ENCODE peak calls at places on chromosome 6, in five cellular contexts. Q is lung, L is cardiac muscle cell, Y is HCT116, X is pancreas. W is an unnamed sample. For H3K4me1, the result is how much of the 10 kb centered on the place peaks cover.

GRCh38 chr6:3451498-3451897 is 5.4 kb downstream of the SLC22A23 start:
- DNase-seq in Q (no peak), L (no peak), Y (no peak), X (no peak), W (no peak)

GRCh38 chr6:20686142-20686541 is 151.9 kb downstream of the CDKAL1 start:
- DNase-seq in Q (no peak), L (no peak), Y (no peak), X (no peak), W (peak)

GRCh38 chr6:144390886-144391285 is 105.8 kb downstream of the UTRN start:
- DNase-seq in Q (no peak), L (no peak), Y (no peak), X (no peak), W (no peak)

GRCh38 chr6:31663961-31664789 is 622 bp downstream of the GPANK1 start:
- DNase-seq in Q (no peak), L (peak), Y (no peak), X (no peak), W (no peak)

GRCh38 chr6:153677522-153677921 is 361.5 kb upstream of the OPRM1 start:
- DNase-seq in Q (no peak), L (no peak), Y (no peak), X (no peak), W (no peak)

GRCh38 chr6:35602133-35602946 is 86.4 kb downstream of the FKBP5 start:
- DNase-seq in Q (no peak), L (peak), Y (no peak), X (no peak), W (no peak)

GRCh38 chr6:63716169-63716568 is 80.6 kb downstream of the PHF3 start:
- DNase-seq in Q (no peak), L (no peak), Y (no peak), X (no peak), W (no peak)

GRCh38 chr6:35605600-35605999 is 83.1 kb downstream of the FKBP5 start:
- DNase-seq in Q (no peak), L (no peak), Y (no peak), X (no peak), W (no peak)

GRCh38 chr6:146336200-146336599 is 207.4 kb upstream of the RAB32 start:
- DNase-seq in Q (no peak), L (peak), Y (no peak), X (no peak), W (no peak)

GRCh38 chr6:125220712-125221111 is 67.1 kb downstream of the TPD52L1 start:
- DNase-seq in Q (no peak), L (peak), Y (no peak), X (no peak), W (no peak)

GRCh38 chr6:68718379-68719073 is 83.4 kb downstream of the ADGRB3 start:
- DNase-seq in Q (no peak), L (peak), Y (no peak), X (no peak), W (no peak)

GRCh38 chr6:84618836-84619235 is 145.6 kb downstream of the TBX18 start:
- DNase-seq in Q (no peak), L (peak), Y (no peak), X (no peak), W (no peak)

GRCh38 chr6:128519132-128519930 is 1.1 kb downstream of the PTPRK start:
- DNase-seq in Q (peak), L (peak), Y (no peak), X (peak), W (peak)

GRCh38 chr6:111788779-111789276 is 84.4 kb downstream of the FYN start:
- DNase-seq in Q (no peak), L (no peak), Y (no peak), X (no peak), W (no peak)

GRCh38 chr6:157203312-157203744 is 120.0 kb downstream of the TMEM242 start:
- DNase-seq in Q (no peak), L (no peak), Y (no peak), X (no peak), W (no peak)

GRCh38 chr6:811806-812205 is 118.9 kb upstream of the EXOC2 start:
- DNase-seq in Q (no peak), L (no peak), Y (no peak), X (no peak), W (no peak)

GRCh38 chr6:105136433-105137350 is 43.1 kb downstream of the POPDC3 start:
- DNase-seq in Q (peak), L (peak), Y (no peak), X (peak), W (peak)

GRCh38 chr6:113595921-113596376 is 261.2 kb upstream of the MARCKS start:
- DNase-seq in Q (no peak), L (peak), Y (no peak), X (no peak), W (no peak)

GRCh38 chr6:156731436-156731835 is 45.7 kb upstream of the ARID1B start:
- DNase-seq in Q (no peak), L (peak), Y (peak), X (no peak), W (no peak)

GRCh38 chr6:21325201-21325856 is 268.2 kb upstream of the SOX4 start:
- DNase-seq in Q (no peak), L (no peak), Y (no peak), X (no peak), W (no peak)

GRCh38 chr6:167302796-167303195 is 11.7 kb downstream of the UNC93A start:
- DNase-seq in Q (no peak), L (no peak), Y (no peak), X (no peak), W (no peak)

GRCh38 chr6:37222992-37223391 is 34.6 kb upstream of the TBC1D22B start:
- DNase-seq in Q (no peak), L (no peak), Y (no peak), X (no peak), W (no peak)

GRCh38 chr6:116530436-116530835 is 15.0 kb downstream of the TRAPPC3L start:
- DNase-seq in Q (no peak), L (no peak), Y (no peak), X (no peak), W (no peak)

GRCh38 chr6:111092006-111092405 is 4.7 kb downstream of the SLC16A10 start:
- DNase-seq in Q (no peak), L (no peak), Y (no peak), X (no peak), W (no peak)

GRCh38 chr6:44022296-44022661 is 105.0 kb downstream of the MRPL14 start:
- DNase-seq in Q (no peak), L (no peak), Y (no peak), X (peak), W (no peak)

GRCh38 chr6:27224729-27225128 is 22.8 kb upstream of the PRSS16 start:
- DNase-seq in Q (no peak), L (no peak), Y (no peak), X (no peak), W (no peak)

GRCh38 chr6:141484726-141485125 is 648.0 kb upstream of the GJE1 start:
- DNase-seq in Q (no peak), L (peak), Y (no peak), X (no peak), W (no peak)

DNA sequence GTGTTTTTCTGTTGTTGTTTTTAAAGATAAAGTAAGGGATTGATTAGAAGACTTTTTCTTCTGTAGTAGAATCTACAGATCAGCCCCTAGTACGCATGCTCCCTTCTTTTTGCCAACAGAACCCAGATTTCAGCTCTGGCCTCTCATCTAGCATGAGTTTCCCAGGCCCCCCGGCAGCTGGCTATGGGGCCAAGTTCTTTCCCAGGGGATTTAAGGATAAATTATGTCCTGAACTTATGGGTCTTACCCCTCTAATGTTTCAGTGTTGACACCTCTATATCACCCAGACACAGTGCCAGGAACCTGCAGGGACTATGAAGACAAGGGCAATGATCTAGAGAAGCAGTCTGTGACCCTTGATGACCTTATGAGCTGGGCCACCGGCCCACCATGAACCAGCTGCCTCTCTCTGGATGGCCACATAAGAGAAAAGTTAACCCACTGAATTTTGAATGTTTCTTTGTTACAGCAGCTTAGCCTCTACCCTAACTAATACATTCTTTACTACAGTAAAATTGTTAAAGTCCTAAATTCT is 150.5 kb downstream of the UNC5CL start:
- DNase-seq in Q (no peak), L (no peak), Y (no peak), X (no peak), W (no peak)
- H3K4me1 ChIP-seq in Q (under half), L (under half), Y (under half), X (under half), W (under half)

DNA sequence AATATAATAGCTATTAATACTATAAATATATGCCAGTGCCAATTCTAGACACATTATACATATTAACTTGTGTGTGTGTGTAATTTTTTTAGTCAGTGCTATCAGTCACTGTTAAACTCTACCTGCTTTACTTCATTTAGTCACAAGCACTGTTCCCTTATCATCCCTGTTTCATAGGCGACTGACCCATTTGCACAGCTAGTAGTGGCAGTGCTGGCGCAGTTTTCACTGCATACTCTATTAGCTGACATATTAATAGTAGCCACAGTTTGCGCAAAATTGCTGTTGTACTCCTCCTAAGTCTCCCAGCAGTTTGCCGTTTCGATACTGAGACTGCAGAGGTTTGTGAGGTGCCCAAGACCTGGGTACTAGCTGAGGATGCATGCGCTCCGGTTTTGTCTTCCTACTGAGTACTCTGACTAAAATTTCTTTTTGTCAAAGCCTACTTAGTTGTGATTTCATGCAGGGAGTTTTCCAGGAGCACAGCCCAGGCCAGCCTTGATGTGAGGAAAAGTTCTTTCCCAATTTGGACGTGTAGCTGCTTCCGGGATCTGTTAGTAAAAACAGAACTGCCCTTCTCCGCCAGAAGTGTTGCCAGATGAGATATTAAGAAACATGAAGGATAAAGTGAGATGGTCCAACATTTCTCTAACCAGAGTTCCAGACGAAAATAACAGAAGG is 5.6 kb downstream of the BAG2 start:
- DNase-seq in Q (no peak), L (peak), Y (no peak), X (no peak), W (no peak)
- H3K4me3 ChIP-seq in Q (no peak), L (no peak), Y (no peak), X (no peak), W (no peak)

DNA sequence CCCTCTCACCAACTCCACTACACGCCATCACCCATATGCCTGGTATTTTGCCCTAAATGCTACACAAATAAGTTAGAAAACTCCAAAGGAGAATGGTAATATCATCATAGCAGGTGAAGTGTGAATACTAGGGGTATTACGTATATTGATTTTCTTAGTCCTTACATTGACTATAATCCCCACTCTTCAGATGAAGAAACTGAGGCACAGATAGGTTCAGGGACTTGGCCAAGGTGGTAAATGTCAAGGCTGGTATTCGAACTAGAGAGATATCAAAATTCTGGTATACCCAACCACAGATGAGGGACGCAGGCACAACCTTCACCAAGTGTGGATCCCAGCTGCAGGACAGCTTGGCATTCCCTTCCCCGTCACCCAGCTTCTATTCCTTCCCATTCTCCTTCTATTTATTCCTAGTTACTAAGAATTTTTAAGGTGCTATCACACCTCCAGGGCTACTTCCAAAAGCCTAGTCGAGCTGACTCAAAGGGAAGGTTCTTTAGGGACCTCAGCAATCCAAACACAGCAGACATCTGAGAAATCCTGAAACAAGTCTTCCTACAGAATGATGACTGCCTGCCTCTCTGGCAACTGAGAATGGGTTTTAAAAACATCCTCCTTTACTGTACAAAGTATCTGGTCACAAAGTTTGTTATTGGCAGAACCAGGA is 32.6 kb downstream of the ATXN1 start:
- DNase-seq in Q (no peak), L (no peak), Y (no peak), X (no peak), W (no peak)
- H3K4me1 ChIP-seq in Q (under half), L (under half), Y (half or more), X (under half), W (under half)

GRCh38 chr6:85680388-85680787 is 37.7 kb upstream of the SYNCRIP start:
- DNase-seq in Q (no peak), L (no peak), Y (no peak), X (no peak), W (no peak)

GRCh38 chr6:85690071-85690470 is 47.4 kb upstream of the SYNCRIP start:
- DNase-seq in Q (no peak), L (no peak), Y (no peak), X (no peak), W (no peak)

GRCh38 chr6:85684809-85685171 is 42.1 kb upstream of the SYNCRIP start:
- DNase-seq in Q (no peak), L (no peak), Y (no peak), X (no peak), W (no peak)

GRCh38 chr6:85684125-85684808 is 41.6 kb upstream of the SYNCRIP start:
- DNase-seq in Q (no peak), L (no peak), Y (no peak), X (no peak), W (no peak)

DNA sequence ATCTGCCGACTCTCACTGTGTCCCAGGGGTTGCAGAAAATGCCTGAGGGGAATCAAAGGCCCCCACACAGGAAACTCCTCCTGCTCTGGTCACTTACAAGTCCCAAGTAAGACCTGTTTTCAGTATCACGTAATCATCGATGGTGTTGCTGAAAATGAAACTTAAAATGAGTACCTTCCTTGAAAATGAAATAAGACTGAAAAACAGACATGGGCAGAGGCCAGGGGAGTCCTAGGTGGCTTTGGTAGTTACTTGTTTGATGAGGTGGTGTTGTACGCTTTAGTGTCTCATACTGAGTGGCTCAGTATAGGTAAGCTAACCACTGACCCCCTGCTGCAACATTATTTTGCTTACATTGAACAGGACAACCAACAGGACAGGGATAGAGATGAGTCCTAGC is 43.0 kb upstream of the SYNCRIP start:
- DNase-seq in Q (no peak), L (no peak), Y (no peak), X (no peak), W (no peak)
- H3K4me3 ChIP-seq in Q (no peak), L (no peak), Y (no peak), X (no peak), W (no peak)

GRCh38 chr6:5749016-5749665 is 257.6 kb downstream of the NRN1 start:
- DNase-seq in Q (no peak), L (no peak), Y (no peak), X (no peak), W (no peak)
- H3K4me1 ChIP-seq in Q (under half), L (under half), Y (under half), X (under half), W (under half)

GRCh38 chr6:100730581-100730980 is 150.5 kb downstream of the ASCC3 start:
- DNase-seq in Q (no peak), L (no peak), Y (no peak), X (no peak), W (no peak)

GRCh38 chr6:100724696-100725095 is 156.4 kb downstream of the ASCC3 start:
- DNase-seq in Q (no peak), L (peak), Y (no peak), X (no peak), W (no peak)

GRCh38 chr6:100730001-100730400 is 151.1 kb downstream of the ASCC3 start:
- DNase-seq in Q (no peak), L (no peak), Y (no peak), X (no peak), W (no peak)

GRCh38 chr6:100724222-100724621 is 156.9 kb downstream of the ASCC3 start:
- DNase-seq in Q (no peak), L (peak), Y (no peak), X (no peak), W (no peak)

DNA sequence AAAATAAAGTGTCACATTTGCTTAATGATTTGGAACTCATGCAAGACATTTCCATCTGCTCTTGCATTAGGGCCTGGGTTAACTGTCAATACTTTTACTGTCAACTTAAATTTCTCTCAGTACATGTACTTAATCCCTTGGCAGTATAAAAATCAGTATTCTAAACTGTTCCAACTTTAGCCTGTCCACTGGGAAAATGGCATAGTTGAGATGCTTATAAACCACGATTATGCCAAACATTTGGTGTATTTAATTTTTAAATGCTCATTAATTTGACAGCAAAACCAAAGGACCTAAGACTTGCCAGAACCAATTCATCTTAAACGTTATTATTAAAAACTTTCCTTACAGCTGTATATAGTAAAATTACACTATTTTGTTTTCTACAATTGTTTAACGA is 154.4 kb downstream of the ASCC3 start:
- DNase-seq in Q (no peak), L (peak), Y (no peak), X (no peak), W (no peak)
- H3K4me3 ChIP-seq in Q (no peak), L (no peak), Y (no peak), X (no peak), W (no peak)

GRCh38 chr6:150256618-150257272 is 112.1 kb upstream of the IYD start:
- DNase-seq in Q (no peak), L (peak), Y (no peak), X (no peak), W (no peak)
- H3K4me1 ChIP-seq in Q (under half), L (under half), Y (under half), X (under half), W (under half)

GRCh38 chr6:106976270-106976669 is 1.7 kb upstream of the CD24 start:
- DNase-seq in Q (no peak), L (no peak), Y (no peak), X (no peak), W (peak)
- H3K4me3 ChIP-seq in Q (no peak), L (peak), Y (no peak), X (no peak), W (no peak)

GRCh38 chr6:109474995-109475394 is 8.0 kb downstream of the ZBTB24 start:
- DNase-seq in Q (no peak), L (no peak), Y (no peak), X (no peak), W (no peak)
- H3K4me1 ChIP-seq in Q (under half), L (under half), Y (under half), X (under half), W (under half)

GRCh38 chr6:123635144-123635543 is 1.6 kb downstream of the TRDN start:
- DNase-seq in Q (no peak), L (no peak), Y (no peak), X (no peak), W (no peak)

GRCh38 chr6:123640567-123641187 is 3.9 kb upstream of the TRDN start:
- DNase-seq in Q (no peak), L (no peak), Y (no peak), X (no peak), W (no peak)

GRCh38 chr6:123635567-123635966 is 1.2 kb downstream of the TRDN start:
- DNase-seq in Q (no peak), L (no peak), Y (no peak), X (no peak), W (no peak)

GRCh38 chr6:123636282-123636681 is 468 bp downstream of the TRDN start:
- DNase-seq in Q (no peak), L (no peak), Y (no peak), X (no peak), W (no peak)

DNA sequence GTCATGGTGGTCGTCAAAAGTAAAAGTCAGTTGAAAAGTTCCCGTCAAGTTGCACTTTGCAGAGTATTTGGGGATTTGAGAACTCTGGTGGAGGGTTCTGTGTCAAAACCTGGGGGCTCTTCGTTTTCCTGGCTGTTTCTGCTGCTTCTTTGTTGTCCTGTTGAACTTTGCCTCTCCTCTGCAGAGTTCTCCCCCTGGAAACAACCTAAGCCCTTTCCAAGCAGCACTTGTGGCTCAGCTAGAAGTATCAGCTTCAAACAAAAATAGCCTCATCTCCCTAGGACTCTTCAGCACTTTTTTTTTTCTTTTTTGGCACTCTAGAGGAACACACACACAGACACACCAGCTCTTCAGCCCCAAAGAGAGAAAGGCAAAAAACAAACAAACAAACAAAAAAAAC is at the start of gene TRDN:
- DNase-seq in Q (no peak), L (no peak), Y (no peak), X (no peak), W (no peak)
- H3K4me3 ChIP-seq in Q (no peak), L (peak), Y (no peak), X (no peak), W (no peak)